ENCODE peak calls at places on chromosomes 4 and X, in five cellular contexts. O is upper lobe of right lung, A is left ventricle myocardium inferior, Q is cardiac muscle cell, T is choroid plexus epithelial cell. S is an unnamed sample.

GRCh38 chr4:70728096-70728495 is 6.3 kb downstream of the RUFY3 start:
- DNase-seq in O (no peak), A (no peak), Q (no peak), T (no peak), S (no peak)

GRCh38 chrX:68763481-68763880 is 65.3 kb upstream of the EFNB1 start:
- DNase-seq in O (no peak), A (no peak), Q (no peak), T (no peak), S (no peak)

GRCh38 chr4:37802068-37802666 is 24.3 kb upstream of the PGM2 start:
- DNase-seq in O (peak; percentile 67), A (peak; percentile 26), Q (peak; percentile 87), T (peak; percentile 69), S (peak; percentile 68)

GRCh38 chrX:2516612-2517011 is 15.8 kb upstream of the DHRSX start:
- DNase-seq in O (no peak), A (no peak), Q (no peak), T (no peak), S (no peak)

GRCh38 chr4:124810814-124811213 is 98.3 kb upstream of the ANKRD50 start:
- DNase-seq in O (no peak), A (no peak), Q (no peak), T (peak; percentile 5), S (no peak)

GRCh38 chr4:183165371-183165770 is 66.3 kb downstream of the WWC2 start:
- DNase-seq in O (no peak), A (no peak), Q (no peak), T (peak; percentile 67), S (peak; percentile 70)

GRCh38 chr4:190020790-190021717 is 6.0 kb downstream of the FRG2 start:
- DNase-seq in O (peak; percentile 74), A (no peak), Q (peak; percentile 39), T (peak; percentile 23), S (peak; percentile 43)

GRCh38 chrX:108001218-108001814 is 19.1 kb upstream of the TEX13B start:
- DNase-seq in O (no peak), A (no peak), Q (peak; percentile 70), T (peak; percentile 77), S (peak; percentile 41)

GRCh38 chr4:156638925-156639605 is 332.5 kb downstream of the PDGFC start:
- DNase-seq in O (no peak), A (no peak), Q (no peak), T (peak; percentile 86), S (peak; percentile 84)

GRCh38 chrX:119537487-119537886 is 27.7 kb downstream of the STEEP1 start:
- DNase-seq in O (no peak), A (no peak), Q (no peak), T (no peak), S (no peak)

GRCh38 chrX:119541188-119541587 is 24.0 kb downstream of the STEEP1 start:
- DNase-seq in O (no peak), A (no peak), Q (no peak), T (peak; percentile 67), S (peak; percentile 42)

GRCh38 chrX:119539872-119540271 is 25.3 kb downstream of the STEEP1 start:
- DNase-seq in O (no peak), A (no peak), Q (no peak), T (no peak), S (no peak)
- TF ChIP-seq CTCF in O (no peak), A (no peak), Q (no peak), T (peak; percentile 29), S (no peak)

DNA sequence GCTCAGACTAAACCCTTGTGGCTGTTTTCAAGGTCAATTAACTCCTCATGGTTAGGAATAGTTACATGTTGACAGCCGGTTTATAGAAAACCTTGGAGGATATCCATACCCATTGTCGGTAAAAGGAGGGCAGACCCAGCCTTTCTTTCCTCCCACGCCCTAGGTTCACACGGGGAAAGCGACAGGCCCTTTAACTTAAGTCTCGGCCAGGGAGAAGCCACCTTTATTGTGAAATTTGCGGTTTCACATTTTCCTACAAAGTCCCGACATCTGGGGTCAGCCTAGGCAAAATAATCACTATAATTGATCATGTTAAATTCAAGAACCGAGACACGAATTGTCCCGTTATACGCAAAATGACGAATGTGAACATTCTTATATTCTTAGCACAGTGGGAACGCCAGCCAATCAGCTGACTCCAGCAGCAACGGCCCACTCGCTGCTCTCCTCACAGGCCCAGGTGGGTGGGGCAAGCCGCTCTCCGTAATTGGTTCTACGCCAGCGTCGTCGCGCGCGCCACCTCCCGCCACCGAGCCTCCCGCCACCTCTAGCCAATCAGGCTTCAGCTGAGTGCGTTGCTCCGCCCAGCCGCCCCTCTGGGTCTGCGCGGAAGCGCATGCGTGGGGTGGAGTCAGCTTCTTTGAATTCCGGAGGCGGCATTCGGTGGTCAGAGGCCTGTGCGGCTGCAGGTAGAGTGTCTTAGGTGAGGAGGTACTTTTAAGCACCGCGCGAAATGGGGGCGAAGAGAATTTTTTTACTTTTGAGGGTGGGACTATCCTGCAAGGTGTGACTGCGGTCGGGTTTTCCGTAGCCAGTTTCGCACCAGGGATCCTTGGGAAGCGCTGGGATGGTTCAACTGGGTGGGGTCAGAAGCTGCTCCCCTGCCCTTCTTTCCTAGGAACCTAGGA is at the start of gene CENPI:
- DNase-seq in O (peak; percentile 95), A (peak; percentile 92), Q (peak; percentile 92), T (peak; percentile 95), S (peak; percentile 88)
- H3K4me3 ChIP-seq in O (peak within 1 kb of the TSS; percentile 52), A (peak within 1 kb of the TSS; percentile 65), Q (peak within 1 kb of the TSS; percentile 49), T (peak within 1 kb of the TSS; percentile 67), S (peak within 1 kb of the TSS; percentile 69)

GRCh38 chr4:72886602-72887001 is 182.9 kb downstream of the COX18 start:
- DNase-seq in O (no peak), A (no peak), Q (peak; percentile 34), T (peak; percentile 41), S (no peak)
- TF ChIP-seq CTCF in O (peak; percentile 20), A (peak; percentile 25), Q (peak; percentile 50), T (peak; percentile 61), S (peak; percentile 41)

GRCh38 chr4:85427123-85427522 is 47.8 kb upstream of the ARHGAP24 start:
- DNase-seq in O (no peak), A (no peak), Q (no peak), T (no peak), S (no peak)
- H3K4me3 ChIP-seq in O (no peak overlapping the region), A (no peak overlapping the region), Q (no peak overlapping the region), T (no peak overlapping the region), S (no peak overlapping the region)

GRCh38 chrX:105553118-105553517 is 269.2 kb upstream of the NRK start:
- DNase-seq in O (no peak), A (no peak), Q (no peak), T (no peak), S (no peak)

GRCh38 chrX:105552395-105552794 is 269.9 kb upstream of the NRK start:
- DNase-seq in O (no peak), A (no peak), Q (no peak), T (peak; percentile 28), S (peak; percentile 31)
- TF ChIP-seq CTCF in O (no peak), A (no peak), Q (no peak), T (peak; percentile 13), S (peak; percentile 3)